ENCODE peak calls at places on chromosome 10, in four cellular contexts. P, U, L and D are unnamed samples. For H3K9me3 and H3K4me1, the result is how much of the 10 kb centered on the place peaks cover.

GRCh38 chr10:30788307-30788706 is 158.8 kb upstream of the LYZL2 start:
- DNase-seq in P (no peak), U (no peak), L (no peak), D (no peak)

GRCh38 chr10:128031216-128031615 is 95.0 kb downstream of the MKI67 start:
- DNase-seq in P (no peak), U (no peak), L (no peak), D (no peak)

GRCh38 chr10:123926401-123927264 is 35.0 kb upstream of the CPXM2 start:
- DNase-seq in P (no peak), U (no peak), L (no peak), D (no peak)

GRCh38 chr10:31262672-31263071 is 56.3 kb upstream of the ZEB1 start:
- DNase-seq in P (no peak), U (no peak), L (no peak), D (no peak)

GRCh38 chr10:82934429-82934828 is 1059.4 kb downstream of the NRG3 start:
- DNase-seq in P (no peak), U (no peak), L (peak), D (no peak)

GRCh38 chr10:10209152-10209551 is 808.5 kb upstream of the CELF2 start:
- DNase-seq in P (no peak), U (no peak), L (peak), D (peak)

GRCh38 chr10:20668985-20669384 is 228.1 kb downstream of the NEBL start:
- DNase-seq in P (no peak), U (no peak), L (no peak), D (no peak)

GRCh38 chr10:16105082-16105481 is 244.8 kb upstream of the MINDY3 start:
- DNase-seq in P (no peak), U (no peak), L (no peak), D (no peak)

GRCh38 chr10:95268438-95268837 is 22.4 kb downstream of the PDLIM1 start:
- DNase-seq in P (no peak), U (no peak), L (peak), D (peak)

GRCh38 chr10:110568055-110568735 is 700 bp downstream of the SMC3 start:
- DNase-seq in P (peak), U (peak), L (peak), D (peak)

GRCh38 chr10:131220601-131221171 is 90.8 kb downstream of the TCERG1L start:
- DNase-seq in P (no peak), U (no peak), L (no peak), D (no peak)

GRCh38 chr10:4242561-4243035 is 457.6 kb upstream of the KLF6 start:
- DNase-seq in P (no peak), U (no peak), L (peak), D (peak)

GRCh38 chr10:120483006-120483405 is 26.0 kb downstream of the PLPP4 start:
- DNase-seq in P (no peak), U (no peak), L (no peak), D (no peak)

GRCh38 chr10:13993169-13993568 is 337.6 kb downstream of the FRMD4A start:
- DNase-seq in P (no peak), U (no peak), L (no peak), D (no peak)

GRCh38 chr10:113385021-113385975 is 167.6 kb upstream of the HABP2 start:
- DNase-seq in P (peak), U (peak), L (peak), D (peak)

GRCh38 chr10:97550336-97551149 is 22.0 kb upstream of the ANKRD2 start:
- DNase-seq in P (no peak), U (no peak), L (no peak), D (no peak)

GRCh38 chr10:35928760-35929159 is 286.7 kb upstream of the FZD8 start:
- DNase-seq in P (no peak), U (no peak), L (no peak), D (no peak)

GRCh38 chr10:6386960-6387359 is 184.2 kb downstream of the PFKFB3 start:
- DNase-seq in P (no peak), U (no peak), L (no peak), D (no peak)

GRCh38 chr10:118585794-118586193 is 9.7 kb downstream of the PRLHR start:
- DNase-seq in P (no peak), U (no peak), L (no peak), D (no peak)

GRCh38 chr10:13158401-13158800 is 3.0 kb upstream of the MCM10 start:
- DNase-seq in P (peak), U (no peak), L (no peak), D (no peak)

GRCh38 chr10:74076961-74077360 is 73.7 kb downstream of the AP3M1 start:
- DNase-seq in P (no peak), U (no peak), L (no peak), D (no peak)

GRCh38 chr10:91238191-91238590 is 17.7 kb downstream of the PCGF5 start:
- DNase-seq in P (no peak), U (no peak), L (no peak), D (no peak)

GRCh38 chr10:97640868-97641811 is 669 bp downstream of the PI4K2A start:
- DNase-seq in P (no peak), U (peak), L (peak), D (peak)

GRCh38 chr10:128608791-128609190 is 482.6 kb upstream of the MKI67 start:
- DNase-seq in P (no peak), U (no peak), L (no peak), D (no peak)

GRCh38 chr10:70376436-70377378 is 5.7 kb downstream of the LRRC20 start:
- DNase-seq in P (no peak), U (no peak), L (no peak), D (no peak)

GRCh38 chr10:8049874-8050560 is 4.5 kb upstream of the GATA3 start:
- DNase-seq in P (no peak), U (no peak), L (no peak), D (no peak)

GRCh38 chr10:101207026-101207425 is 22.2 kb downstream of the LBX1 start:
- DNase-seq in P (no peak), U (no peak), L (no peak), D (no peak)

DNA sequence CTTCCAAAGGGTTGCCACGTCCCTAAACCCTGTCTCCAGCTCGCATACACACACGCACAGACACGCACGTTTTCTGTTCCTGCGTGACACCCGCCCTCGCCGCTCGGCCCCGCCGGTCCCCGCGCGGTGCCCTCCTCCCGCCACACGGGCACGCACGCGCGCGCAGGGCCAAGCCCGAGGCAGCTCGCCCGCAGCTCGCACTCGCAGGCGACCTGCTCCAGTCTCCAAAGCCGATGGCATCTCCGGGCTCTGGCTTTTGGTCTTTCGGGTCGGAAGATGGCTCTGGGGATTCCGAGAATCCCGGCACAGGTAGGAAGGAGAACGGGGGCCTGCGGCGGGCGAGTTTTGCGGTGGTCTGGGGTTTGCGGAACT is at the start of gene GAD2:
- DNase-seq in P (no peak), U (no peak), L (no peak), D (no peak)
- H3K4me3 ChIP-seq in P (no peak), U (no peak), L (peak), D (peak)

GRCh38 chr10:1360011-1360580 is 303.9 kb downstream of the WDR37 start:
- DNase-seq in P (no peak), U (no peak), L (no peak), D (no peak)
- H3K9me3 ChIP-seq in P (under half), U (under half), L (under half), D (under half)

DNA sequence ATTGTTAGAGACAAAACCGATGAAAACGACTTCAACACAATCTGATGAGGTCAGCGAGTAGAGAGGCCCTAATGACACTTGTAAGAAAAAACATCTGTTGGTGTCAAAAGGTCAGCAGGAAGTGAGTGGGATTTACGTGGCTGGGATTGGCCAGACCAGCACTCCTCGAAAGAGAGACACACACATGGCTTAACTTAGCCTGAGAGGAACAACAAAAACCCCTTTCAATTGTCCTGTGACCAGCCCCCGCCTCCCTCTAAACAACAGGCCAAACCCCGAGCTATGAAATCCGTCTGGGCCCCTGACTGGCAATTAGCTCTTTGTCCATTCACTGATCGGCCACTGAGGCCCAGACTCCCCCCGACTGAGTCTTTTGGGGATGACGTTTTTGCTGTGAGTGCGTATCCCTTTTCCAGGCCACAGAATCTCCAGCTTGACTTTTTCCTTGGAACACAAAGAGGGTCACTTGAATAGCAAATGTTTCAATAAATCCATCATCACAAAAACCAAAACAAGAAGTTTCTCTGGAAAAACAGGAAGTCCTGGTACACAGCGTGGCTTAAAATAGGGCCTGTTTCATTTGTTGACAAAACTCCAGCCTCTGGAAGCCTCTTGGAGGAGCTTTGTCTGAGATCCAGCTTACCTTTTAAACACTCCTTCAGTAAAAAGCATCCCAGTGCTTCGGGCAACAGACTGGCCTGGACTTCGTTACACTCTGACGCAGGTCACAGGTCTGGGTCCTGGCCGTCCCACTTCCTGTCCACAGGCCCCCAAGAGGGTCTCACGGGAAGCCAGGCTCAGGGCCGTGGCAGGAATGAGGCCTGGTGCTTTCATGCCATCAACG is 103.0 kb downstream of the CTBP2 start:
- DNase-seq in P (no peak), U (no peak), L (peak), D (peak)
- H3K4me1 ChIP-seq in P (under half), U (half or more), L (half or more), D (half or more)

GRCh38 chr10:43407148-43407575 is 1.8 kb downstream of the HNRNPF start:
- DNase-seq in P (peak), U (peak), L (peak), D (peak)
- H3K4me3 ChIP-seq in P (peak), U (peak), L (peak), D (peak)

DNA sequence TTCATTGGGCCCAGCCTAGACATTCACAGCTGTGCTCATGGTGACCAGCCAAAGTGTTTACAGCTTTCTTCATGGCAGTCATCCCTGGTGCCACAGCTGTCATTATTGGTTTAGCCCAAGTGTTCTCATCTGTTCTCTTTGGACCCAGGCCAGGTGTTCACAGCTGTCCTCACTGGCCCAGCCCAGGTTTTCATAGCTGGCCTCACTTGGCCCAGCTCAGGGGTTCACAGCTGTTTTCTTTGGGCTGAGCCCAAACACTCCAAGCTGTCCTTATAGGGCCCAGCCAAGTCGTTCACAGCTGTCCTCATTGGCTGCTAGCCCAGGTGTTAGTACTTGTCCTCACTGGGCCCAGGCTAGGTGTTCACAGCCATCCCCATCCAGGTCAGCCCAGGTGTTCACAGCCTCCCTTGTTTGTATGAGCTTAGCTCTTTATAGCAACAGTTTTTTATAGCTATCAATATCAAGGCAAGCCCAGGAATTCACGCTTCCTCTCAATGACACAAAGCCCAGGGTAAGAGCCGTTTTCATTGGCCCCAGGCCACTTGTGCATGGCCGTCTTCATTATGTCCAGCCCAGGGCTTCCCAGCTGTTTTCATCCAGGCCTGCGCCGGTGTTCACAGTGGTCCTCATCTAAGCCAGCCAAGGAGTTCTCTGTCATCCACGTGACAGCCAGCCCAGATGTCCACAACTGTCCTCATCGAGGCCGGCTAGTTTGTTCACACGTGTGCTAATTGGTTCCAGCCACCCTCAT is 11.6 kb downstream of the FRG2B start:
- DNase-seq in P (peak), U (no peak), L (no peak), D (no peak)
- H3K9me3 ChIP-seq in P (under half), U (under half), L (under half), D (under half)